ENCODE peak calls at places on chromosomes 3 and 15, in five cellular contexts. B, V, C, Q and L are unnamed samples.

GRCh38 chr3:9175421-9175820 is 74.0 kb downstream of the SRGAP3 start:
- DNase-seq in V (no peak), Q (no peak), C (no peak), B (no peak), L (peak)

GRCh38 chr3:71456155-71456554 is 127.4 kb downstream of the FOXP1 start:
- DNase-seq in Q (no peak), C (no peak), V (no peak), B (peak), L (no peak)

GRCh38 chr3:167184511-167184910 is 195.6 kb downstream of the ZBBX start:
- DNase-seq in Q (peak), B (no peak), C (no peak), V (no peak), L (no peak)

GRCh38 chr15:95444860-95445259 is 885.6 kb upstream of the NR2F2 start:
- DNase-seq in V (no peak), C (no peak), Q (no peak), B (no peak), L (no peak)

GRCh38 chr15:81950841-81951414 is 94.9 kb downstream of the MEX3B start:
- DNase-seq in Q (no peak), V (no peak), B (peak), C (no peak), L (no peak)

GRCh38 chr3:190446492-190447301 is 3.0 kb downstream of the TMEM207 start:
- DNase-seq in C (no peak), Q (no peak), V (no peak), B (no peak), L (no peak)

GRCh38 chr15:83323296-83323711 is 38.8 kb upstream of the BNC1 start:
- DNase-seq in B (peak), V (no peak), Q (no peak), C (no peak), L (no peak)

GRCh38 chr15:25671132-25671531 is 192.0 kb downstream of the ATP10A start:
- DNase-seq in B (peak), Q (no peak), C (no peak), V (no peak), L (no peak)

GRCh38 chr3:78660958-78661357 is 1106.8 kb downstream of the ROBO1 start:
- DNase-seq in C (no peak), B (no peak), Q (no peak), V (no peak), L (no peak)

GRCh38 chr3:108241146-108241545 is 18.9 kb upstream of the IFT57 start:
- DNase-seq in V (no peak), Q (no peak), C (no peak), B (no peak), L (no peak)

GRCh38 chr3:142663865-142664264 is 60.0 kb upstream of the TRPC1 start:
- DNase-seq in V (no peak), Q (peak), C (no peak), B (no peak), L (no peak)

GRCh38 chr3:188165596-188165995 is 11.6 kb downstream of the LPP start:
- DNase-seq in C (no peak), V (no peak), Q (no peak), B (peak), L (no peak)

GRCh38 chr15:57567909-57568308 is 23.8 kb upstream of the MYZAP start:
- DNase-seq in B (no peak), V (no peak), C (no peak), Q (no peak), L (no peak)

GRCh38 chr15:82788496-82788895 is 17.4 kb downstream of the FSD2 start:
- DNase-seq in C (no peak), B (no peak), Q (no peak), V (no peak), L (no peak)

GRCh38 chr3:61809879-61810278 is 248.5 kb downstream of the PTPRG start:
- DNase-seq in Q (no peak), C (peak), V (no peak), B (no peak), L (no peak)

GRCh38 chr3:146067048-146067447 is 93.9 kb downstream of the PLOD2 start:
- DNase-seq in V (no peak), B (peak), Q (no peak), C (no peak), L (no peak)

GRCh38 chr15:65583701-65584100 is 27.2 kb downstream of the INTS14 start:
- DNase-seq in C (no peak), B (peak), Q (peak), V (no peak), L (no peak)

GRCh38 chr3:25678581-25678980 is 13.9 kb upstream of the TOP2B start:
- DNase-seq in Q (no peak), V (no peak), C (no peak), B (no peak), L (no peak)

GRCh38 chr15:83200589-83200988 is 7.0 kb downstream of the HDGFL3 start:
- DNase-seq in Q (no peak), C (no peak), B (peak), V (no peak), L (no peak)

GRCh38 chr15:38750816-38751215 is 186.2 kb upstream of the RASGRP1 start:
- DNase-seq in B (no peak), C (no peak), Q (no peak), V (no peak), L (no peak)

GRCh38 chr3:13148126-13148525 is 74.9 kb upstream of the IQSEC1 start:
- DNase-seq in C (no peak), V (no peak), B (no peak), Q (no peak), L (peak)

GRCh38 chr3:52099006-52099405 is 42.6 kb upstream of the DUSP7 start:
- DNase-seq in Q (peak), V (no peak), C (no peak), B (no peak), L (no peak)

GRCh38 chr3:123947482-123947881 is 13.5 kb downstream of the CCDC14 start:
- DNase-seq in B (peak), V (no peak), Q (no peak), C (no peak), L (no peak)

GRCh38 chr3:194766845-194767244 is 81.2 kb downstream of the FAM43A start:
- DNase-seq in V (no peak), Q (no peak), C (no peak), B (no peak), L (no peak)

GRCh38 chr15:71709808-71710418 is 100.4 kb upstream of the NR2E3 start:
- DNase-seq in V (no peak), B (no peak), Q (no peak), C (no peak), L (no peak)

GRCh38 chr15:44033894-44034293 is 161.2 kb downstream of the FRMD5 start:
- DNase-seq in B (peak), C (no peak), Q (no peak), V (peak), L (no peak)